ENCODE peak calls at places on chromosome 18, in eight cellular contexts. G, M, O, H, A, Z, N and Q are unnamed samples.

GRCh38 chr18:2482711-2483475 is 88.4 kb downstream of the METTL4 start:
- DNase-seq in M (no peak), A (no peak), G (no peak), Z (no peak), H (no peak), O (no peak), N (no peak), Q (no peak)

GRCh38 chr18:58095655-58096054 is 51.6 kb downstream of the NEDD4L start:
- DNase-seq in N (no peak), A (no peak), G (no peak), Z (no peak), O (no peak), M (no peak), H (no peak), Q (no peak)

GRCh38 chr18:26121476-26121875 is 12.2 kb upstream of the PSMA8 start:
- DNase-seq in G (no peak), H (peak; percentile 1), M (no peak), A (no peak), O (no peak), Z (no peak), N (no peak), Q (no peak)

GRCh38 chr18:3051718-3052410 is 38.9 kb upstream of the LPIN2 start:
- DNase-seq in A (no peak), Z (peak; percentile 81), H (no peak), M (no peak), G (no peak), O (no peak), N (no peak), Q (no peak)

GRCh38 chr18:76980663-76981387 is 151.8 kb downstream of the MBP start:
- DNase-seq in O (no peak), N (peak; percentile 22), H (no peak), G (no peak), M (no peak), A (no peak), Z (no peak), Q (no peak)

GRCh38 chr18:79567481-79568147 is 112.0 kb upstream of the CTDP1 start:
- DNase-seq in N (peak; percentile 51), M (no peak), Z (no peak), A (no peak), H (peak; percentile 98), O (peak; percentile 80), G (no peak), Q (peak; percentile 68)

GRCh38 chr18:22822024-22822423 is 111.1 kb upstream of the RBBP8 start:
- DNase-seq in A (no peak), N (no peak), Z (no peak), M (no peak), H (peak; percentile 78), O (peak; percentile 72), G (no peak), Q (no peak)

GRCh38 chr18:40577255-40577654 is 1377.8 kb upstream of the PIK3C3 start:
- DNase-seq in Z (no peak), O (no peak), N (no peak), G (no peak), H (peak; percentile 19), M (no peak), A (no peak), Q (no peak)

GRCh38 chr18:11495441-11495840 is 114.0 kb upstream of the SLC35G4 start:
- DNase-seq in G (no peak), Z (no peak), O (no peak), A (no peak), H (no peak), M (no peak), N (no peak), Q (no peak)

GRCh38 chr18:48529796-48530195 is 9.0 kb upstream of the CTIF start:
- DNase-seq in H (peak; percentile 77), G (no peak), A (no peak), N (no peak), O (no peak), Z (no peak), M (no peak), Q (no peak)

GRCh38 chr18:62282188-62282629 is 42.9 kb upstream of the TNFRSF11A start:
- DNase-seq in H (peak; percentile 84), N (no peak), G (no peak), A (no peak), M (no peak), O (peak; percentile 58), Z (no peak), Q (no peak)

GRCh38 chr18:22559414-22560282 is 141.9 kb upstream of the CTAGE1 start:
- DNase-seq in M (no peak), Z (peak; percentile 59), G (peak; percentile 78), H (peak; percentile 59), A (no peak), O (peak; percentile 84), N (peak; percentile 79), Q (peak; percentile 73)

GRCh38 chr18:3508576-3509559 is 58.9 kb downstream of the TGIF1 start:
- DNase-seq in O (no peak), M (no peak), Z (no peak), N (no peak), A (no peak), H (no peak), G (no peak), Q (no peak)

GRCh38 chr18:61575419-61575818 is 242.2 kb downstream of the CDH20 start:
- DNase-seq in Z (no peak), G (no peak), O (no peak), H (no peak), N (no peak), M (no peak), A (no peak), Q (no peak)

GRCh38 chr18:13372405-13372995 is 153.9 kb downstream of the LDLRAD4 start:
- DNase-seq in A (no peak), G (no peak), H (no peak), M (no peak), Z (no peak), N (no peak), O (no peak), Q (peak; percentile 21)

GRCh38 chr18:5969355-5970003 is 74.2 kb upstream of the TMEM200C start:
- DNase-seq in A (no peak), G (no peak), H (no peak), O (no peak), Z (no peak), M (no peak), N (no peak), Q (no peak)

GRCh38 chr18:23355206-23355605 is 97.9 kb upstream of the RIOK3 start:
- DNase-seq in O (peak; percentile 72), G (no peak), M (no peak), N (no peak), Z (no peak), A (no peak), H (no peak), Q (no peak)

DNA sequence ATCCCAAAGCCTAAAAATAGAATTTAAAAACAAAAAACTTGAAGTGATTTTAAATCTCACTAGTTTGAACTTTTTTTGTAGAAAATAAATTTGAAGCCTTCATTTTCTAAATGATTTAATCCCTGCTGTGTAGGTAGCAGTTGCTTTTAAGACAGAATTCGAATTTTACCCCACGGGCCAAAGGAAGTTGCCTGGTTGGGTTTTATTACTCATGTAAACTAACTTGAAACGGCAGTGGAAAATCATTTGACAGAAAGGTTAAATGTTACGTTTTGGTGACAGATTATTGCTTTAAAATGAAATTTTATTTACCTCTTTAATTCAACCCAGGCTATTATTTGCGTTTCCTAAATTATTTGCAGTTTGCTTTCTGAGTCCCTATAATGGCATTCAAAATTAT is 2.0 kb downstream of the MAPRE2 start:
- DNase-seq in Z (no peak), G (no peak), H (no peak), O (peak; percentile 42), N (no peak), A (no peak), M (no peak), Q (no peak)
- H3K4me3 ChIP-seq in Z (no peak overlapping the region), G (no peak overlapping the region), H (no peak overlapping the region), O (peak overlapping the region; percentile 88), N (no peak overlapping the region), A (peak overlapping the region; percentile 64), M (no peak overlapping the region), Q (no peak overlapping the region)

GRCh38 chr18:69747388-69747787 is 200.3 kb downstream of the CD226 start:
- DNase-seq in H (no peak), Z (no peak), G (no peak), N (no peak), A (no peak), M (no peak), O (no peak), Q (no peak)
- TF ChIP-seq POLR2A in H (no peak), Z (no peak), G (no peak), N (no peak), A (no peak), M (no peak), O (no peak), Q (no peak)

DNA sequence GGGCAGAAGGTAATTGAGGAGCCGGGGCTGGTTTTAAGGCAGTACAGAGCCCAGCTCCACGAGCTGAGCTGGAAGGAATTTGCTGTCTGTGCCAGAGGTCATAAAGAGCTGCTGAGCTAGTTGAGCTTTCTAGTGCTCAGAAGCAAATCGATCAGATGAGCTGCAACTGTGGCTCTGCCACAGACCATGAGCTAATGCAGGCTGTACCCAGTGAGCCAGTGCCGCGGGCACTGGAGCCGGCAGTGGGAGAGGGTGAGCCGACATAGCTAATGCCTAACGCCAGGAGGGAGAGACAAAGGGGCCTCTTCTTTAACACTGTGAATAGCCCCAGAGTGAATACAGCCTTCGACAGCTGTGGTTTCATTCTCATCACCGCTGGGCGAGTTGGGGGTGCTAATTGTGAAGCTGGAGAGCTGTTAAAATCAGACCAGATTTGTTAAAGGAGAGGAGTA is 410.1 kb upstream of the TCF4 start:
- DNase-seq in M (no peak), O (no peak), G (no peak), A (no peak), Z (no peak), H (peak; percentile 56), N (no peak), Q (no peak)
- H3K27ac ChIP-seq in M (peak overlapping the region; percentile 1), O (no peak overlapping the region), G (no peak overlapping the region), A (peak overlapping the region; percentile 29), Z (no peak overlapping the region), H (no peak overlapping the region), N (no peak overlapping the region), Q (no peak overlapping the region)

GRCh38 chr18:35827275-35827929 is 145.1 kb upstream of the RMP24 start:
- DNase-seq in Z (no peak), N (no peak), G (no peak), A (no peak), H (no peak), M (no peak), O (no peak), Q (no peak)
- H3K4me3 ChIP-seq in Z (no peak overlapping the region), N (no peak overlapping the region), G (no peak overlapping the region), A (no peak overlapping the region), H (no peak overlapping the region), M (no peak overlapping the region), O (no peak overlapping the region), Q (no peak overlapping the region)

GRCh38 chr18:7566244-7566586 is 901 bp upstream of the PTPRM start:
- DNase-seq in H (no peak), G (no peak), A (no peak), Z (no peak), N (no peak), O (no peak), M (no peak), Q (no peak)

GRCh38 chr18:7568426-7568825 is 1.3 kb downstream of the PTPRM start:
- DNase-seq in N (peak; percentile 67), Z (no peak), H (peak; percentile 20), A (peak; percentile 11), M (no peak), G (peak; percentile 28), O (peak; percentile 42), Q (peak; percentile 71)

GRCh38 chr18:7565677-7566076 is 1.4 kb upstream of the PTPRM start:
- DNase-seq in A (no peak), H (no peak), N (no peak), M (no peak), G (no peak), Z (no peak), O (no peak), Q (no peak)

GRCh38 chr18:7567487-7568425 is 640 bp downstream of the PTPRM start:
- DNase-seq in A (peak; percentile 24), N (peak; percentile 67), M (peak; percentile 22), Z (peak; percentile 51), O (peak; percentile 65), H (peak; percentile 64), G (peak; percentile 43), Q (peak; percentile 83)

GRCh38 chr18:7566587-7567486 is at the start of gene PTPRM:
- DNase-seq in O (peak; percentile 77), A (peak; percentile 93), M (peak; percentile 75), H (peak; percentile 78), G (peak; percentile 86), N (peak; percentile 89), Z (peak; percentile 65), Q (peak; percentile 97)
- TF ChIP-seq POLR2A in O (peak; percentile 13), A (peak; percentile 97), M (peak; percentile 75), H (peak; percentile 70), G (peak; percentile 93), N (peak; percentile 92), Z (peak; percentile 20), Q (no peak)